ENCODE peak calls at places on chromosome 2, in four cellular contexts. G is NB4, N is endothelial cell, M is NCI-H2029. O is an unnamed sample.

GRCh38 chr2:3142961-3143571 is 234.6 kb downstream of the EIPR1 start:
- DNase-seq in G (no peak), N (no peak), M (no peak), O (no peak)

GRCh38 chr2:162839419-162839818 is 852 bp upstream of the KCNH7 start:
- DNase-seq in G (no peak), N (peak), M (peak), O (peak)

GRCh38 chr2:228767196-228767595 is 503.9 kb downstream of the PID1 start:
- DNase-seq in G (no peak), N (no peak), M (no peak), O (no peak)

GRCh38 chr2:176075476-176075875 is 8.3 kb downstream of the EVX2 start:
- DNase-seq in G (no peak), N (peak), M (no peak), O (no peak)

GRCh38 chr2:171960570-171960969 is 38.3 kb downstream of the HAT1 start:
- DNase-seq in G (no peak), N (no peak), M (no peak), O (no peak)

GRCh38 chr2:73952499-73953446 is 26.1 kb downstream of the DGUOK start:
- DNase-seq in G (peak), N (no peak), M (no peak), O (no peak)

GRCh38 chr2:217599906-217600305 is 402.9 kb downstream of the TNS1 start:
- DNase-seq in G (peak), N (no peak), M (no peak), O (no peak)

GRCh38 chr2:75002007-75002406 is 43.6 kb downstream of the POLE4 start:
- DNase-seq in G (peak), N (no peak), M (no peak), O (no peak)

GRCh38 chr2:86031606-86032005 is 74.1 kb downstream of the POLR1A start:
- DNase-seq in G (no peak), N (no peak), M (no peak), O (no peak)

GRCh38 chr2:111054791-111055627 is 65.7 kb upstream of the BCL2L11 start:
- DNase-seq in G (no peak), N (no peak), M (peak), O (no peak)

GRCh38 chr2:160199683-160200389 is at the start of gene ITGB6:
- DNase-seq in G (no peak), N (no peak), M (no peak), O (no peak)

GRCh38 chr2:237685408-237685807 is 58.0 kb downstream of the LRRFIP1 start:
- DNase-seq in G (no peak), N (no peak), M (no peak), O (peak)

GRCh38 chr2:63050916-63051794 is 525 bp downstream of the OTX1 start:
- DNase-seq in G (no peak), N (peak), M (no peak), O (no peak)

GRCh38 chr2:134858245-134858644 is 19.8 kb downstream of the ACMSD start:
- DNase-seq in G (no peak), N (no peak), M (no peak), O (no peak)

GRCh38 chr2:177325554-177325953 is 61.0 kb upstream of the NFE2L2 start:
- DNase-seq in G (no peak), N (no peak), M (no peak), O (no peak)

GRCh38 chr2:235300368-235301201 is 193.3 kb upstream of the AGAP1 start:
- DNase-seq in G (no peak), N (no peak), M (peak), O (no peak)

GRCh38 chr2:236088368-236089057 is 79.7 kb downstream of the GBX2 start:
- DNase-seq in G (no peak), N (no peak), M (no peak), O (no peak)

GRCh38 chr2:216673609-216674008 is 21.7 kb downstream of the IGFBP5 start:
- DNase-seq in G (no peak), N (no peak), M (no peak), O (no peak)

GRCh38 chr2:231244382-231245252 is 46.2 kb downstream of the ARMC9 start:
- DNase-seq in G (peak), N (no peak), M (no peak), O (no peak)

GRCh38 chr2:144479138-144479537 is 40.8 kb downstream of the ZEB2 start:
- DNase-seq in G (no peak), N (no peak), M (no peak), O (no peak)

GRCh38 chr2:177711472-177712276 is 319.1 kb downstream of the AGPS start:
- DNase-seq in G (no peak), N (no peak), M (no peak), O (no peak)